ENCODE peak calls at places on chromosomes 2 and 18, in five cellular contexts. One of them, this sample, is unnamed.

GRCh38 chr2:121436918-121437317 is 93.8 kb upstream of the RNU4ATAC start:
- DNase-seq in endothelial cell: no peak
- DNase-seq in GM03348: no peak
- DNase-seq in CD4-positive, alpha-beta T cell: no peak
- DNase-seq in effector memory CD8-positive, alpha-beta T cell: no peak
- DNase-seq in this sample: no peak

GRCh38 chr2:131827481-131828163 is 299.9 kb downstream of the CCDC74A start:
- DNase-seq in endothelial cell: no peak
- DNase-seq in GM03348: no peak
- DNase-seq in CD4-positive, alpha-beta T cell: no peak
- DNase-seq in effector memory CD8-positive, alpha-beta T cell: no peak
- DNase-seq in this sample: no peak

GRCh38 chr2:96203130-96204028 is 5.2 kb downstream of the STARD7 start:
- DNase-seq in endothelial cell: no peak
- DNase-seq in GM03348: no peak
- DNase-seq in CD4-positive, alpha-beta T cell: no peak
- DNase-seq in effector memory CD8-positive, alpha-beta T cell: no peak
- DNase-seq in this sample: no peak

GRCh38 chr18:47754311-47755101 is 176.0 kb downstream of the SMAD2 start:
- DNase-seq in endothelial cell: peak; percentile 93
- DNase-seq in GM03348: peak; percentile 44
- DNase-seq in CD4-positive, alpha-beta T cell: no peak
- DNase-seq in effector memory CD8-positive, alpha-beta T cell: peak; percentile 24
- DNase-seq in this sample: no peak

GRCh38 chr2:235543126-235543750 is 49.4 kb downstream of the AGAP1 start:
- DNase-seq in endothelial cell: no peak
- DNase-seq in GM03348: peak; percentile 28
- DNase-seq in CD4-positive, alpha-beta T cell: no peak
- DNase-seq in effector memory CD8-positive, alpha-beta T cell: no peak
- DNase-seq in this sample: no peak

GRCh38 chr2:116719841-116720240 is 1094.7 kb upstream of the DDX18 start:
- DNase-seq in endothelial cell: no peak
- DNase-seq in GM03348: no peak
- DNase-seq in CD4-positive, alpha-beta T cell: no peak
- DNase-seq in effector memory CD8-positive, alpha-beta T cell: no peak
- DNase-seq in this sample: no peak

GRCh38 chr2:38037757-38038615 is 38.0 kb downstream of the CYP1B1 start:
- DNase-seq in endothelial cell: peak; percentile 42
- DNase-seq in GM03348: peak; percentile 61
- DNase-seq in CD4-positive, alpha-beta T cell: no peak
- DNase-seq in effector memory CD8-positive, alpha-beta T cell: no peak
- DNase-seq in this sample: no peak

GRCh38 chr2:118291481-118291880 is 203.2 kb downstream of the INSIG2 start:
- DNase-seq in endothelial cell: no peak
- DNase-seq in GM03348: peak; percentile 43
- DNase-seq in CD4-positive, alpha-beta T cell: no peak
- DNase-seq in effector memory CD8-positive, alpha-beta T cell: no peak
- DNase-seq in this sample: no peak

GRCh38 chr2:11396690-11396985 is 52.2 kb upstream of the ROCK2 start:
- DNase-seq in endothelial cell: no peak
- DNase-seq in GM03348: no peak
- DNase-seq in CD4-positive, alpha-beta T cell: no peak
- DNase-seq in effector memory CD8-positive, alpha-beta T cell: no peak
- DNase-seq in this sample: no peak